ENCODE peak calls at places on chromosome 15, in seven cellular contexts. One of them, this sample, is unnamed.

GRCh38 chr15:90988249-90988648 is 6.1 kb downstream of the PRC1 start:
- DNase-seq in HS-27A: no peak
- DNase-seq in AG09319: no peak
- DNase-seq in iPS-NIHi11: no peak
- DNase-seq in ecto neural progenitor cell: no peak
- DNase-seq in T-helper 9 cell: no peak
- DNase-seq in HCEC 1CT: no peak
- DNase-seq in this sample: no peak

GRCh38 chr15:70356919-70357318 is 259.2 kb upstream of the TLE3 start:
- DNase-seq in AG09319: no peak
- DNase-seq in ecto neural progenitor cell: peak
- DNase-seq in iPS-NIHi11: no peak
- DNase-seq in HS-27A: no peak
- DNase-seq in T-helper 9 cell: no peak
- DNase-seq in HCEC 1CT: no peak
- DNase-seq in this sample: no peak

GRCh38 chr15:73845507-73845906 is 27.9 kb upstream of the TBC1D21 start:
- DNase-seq in T-helper 9 cell: no peak
- DNase-seq in HS-27A: no peak
- DNase-seq in HCEC 1CT: no peak
- DNase-seq in iPS-NIHi11: no peak
- DNase-seq in ecto neural progenitor cell: no peak
- DNase-seq in AG09319: no peak
- DNase-seq in this sample: no peak

GRCh38 chr15:60338810-60339209 is 59.0 kb downstream of the ANXA2 start:
- DNase-seq in iPS-NIHi11: no peak
- DNase-seq in HS-27A: no peak
- DNase-seq in HCEC 1CT: no peak
- DNase-seq in ecto neural progenitor cell: no peak
- DNase-seq in T-helper 9 cell: no peak
- DNase-seq in AG09319: no peak
- DNase-seq in this sample: no peak

GRCh38 chr15:51706347-51706746 is 25.0 kb downstream of the SCG3 start:
- DNase-seq in T-helper 9 cell: no peak
- DNase-seq in HS-27A: no peak
- DNase-seq in HCEC 1CT: peak
- DNase-seq in iPS-NIHi11: no peak
- DNase-seq in ecto neural progenitor cell: no peak
- DNase-seq in AG09319: peak
- DNase-seq in this sample: no peak

GRCh38 chr15:62769604-62770003 is 272.9 kb upstream of the TPM1 start:
- DNase-seq in ecto neural progenitor cell: no peak
- DNase-seq in HS-27A: peak
- DNase-seq in AG09319: no peak
- DNase-seq in T-helper 9 cell: no peak
- DNase-seq in iPS-NIHi11: no peak
- DNase-seq in HCEC 1CT: peak
- DNase-seq in this sample: no peak

GRCh38 chr15:66389098-66389858 is 2.6 kb downstream of the MAP2K1 start:
- DNase-seq in ecto neural progenitor cell: no peak
- DNase-seq in T-helper 9 cell: peak
- DNase-seq in HCEC 1CT: no peak
- DNase-seq in iPS-NIHi11: no peak
- DNase-seq in AG09319: no peak
- DNase-seq in HS-27A: no peak
- DNase-seq in this sample: no peak

GRCh38 chr15:67043939-67044771 is 21.2 kb upstream of the SMAD3 start:
- DNase-seq in AG09319: no peak
- DNase-seq in HCEC 1CT: peak
- DNase-seq in HS-27A: peak
- DNase-seq in iPS-NIHi11: peak
- DNase-seq in T-helper 9 cell: no peak
- DNase-seq in ecto neural progenitor cell: peak
- DNase-seq in this sample: no peak

GRCh38 chr15:45126535-45127158 is 3.0 kb downstream of the DUOXA1 start:
- DNase-seq in AG09319: no peak
- DNase-seq in HS-27A: no peak
- DNase-seq in ecto neural progenitor cell: no peak
- DNase-seq in HCEC 1CT: peak
- DNase-seq in iPS-NIHi11: no peak
- DNase-seq in T-helper 9 cell: peak
- DNase-seq in this sample: peak

GRCh38 chr15:63623231-63623969 is 26.2 kb downstream of the FBXL22 start:
- DNase-seq in ecto neural progenitor cell: no peak
- DNase-seq in HCEC 1CT: no peak
- DNase-seq in AG09319: no peak
- DNase-seq in T-helper 9 cell: no peak
- DNase-seq in iPS-NIHi11: no peak
- DNase-seq in HS-27A: no peak
- DNase-seq in this sample: no peak

GRCh38 chr15:31275331-31276262 is 51.0 kb upstream of the KLF13 start:
- DNase-seq in HCEC 1CT: no peak
- DNase-seq in ecto neural progenitor cell: peak
- DNase-seq in AG09319: no peak
- DNase-seq in HS-27A: no peak
- DNase-seq in iPS-NIHi11: no peak
- DNase-seq in T-helper 9 cell: no peak
- DNase-seq in this sample: peak

GRCh38 chr15:31488437-31489204 is 162.0 kb downstream of the KLF13 start:
- DNase-seq in AG09319: peak
- DNase-seq in HCEC 1CT: peak
- DNase-seq in HS-27A: peak
- DNase-seq in ecto neural progenitor cell: peak
- DNase-seq in iPS-NIHi11: peak
- DNase-seq in T-helper 9 cell: no peak
- DNase-seq in this sample: peak

GRCh38 chr15:64151727-64152506 is at the start of gene SNX22:
- DNase-seq in HS-27A: no peak
- DNase-seq in iPS-NIHi11: peak
- DNase-seq in AG09319: no peak
- DNase-seq in ecto neural progenitor cell: peak
- DNase-seq in HCEC 1CT: no peak
- DNase-seq in T-helper 9 cell: peak
- DNase-seq in this sample: no peak

GRCh38 chr15:31498756-31499155 is 172.1 kb downstream of the KLF13 start:
- DNase-seq in iPS-NIHi11: no peak
- DNase-seq in HCEC 1CT: no peak
- DNase-seq in HS-27A: no peak
- DNase-seq in ecto neural progenitor cell: no peak
- DNase-seq in AG09319: no peak
- DNase-seq in T-helper 9 cell: no peak
- DNase-seq in this sample: no peak

GRCh38 chr15:40055576-40056293 is 16.8 kb upstream of the SRP14 start:
- DNase-seq in HCEC 1CT: no peak
- DNase-seq in iPS-NIHi11: no peak
- DNase-seq in AG09319: no peak
- DNase-seq in T-helper 9 cell: no peak
- DNase-seq in ecto neural progenitor cell: no peak
- DNase-seq in HS-27A: no peak
- DNase-seq in this sample: no peak

GRCh38 chr15:30023798-30024295 is 58.9 kb upstream of the GOLGA8J start:
- DNase-seq in HCEC 1CT: no peak
- DNase-seq in T-helper 9 cell: no peak
- DNase-seq in ecto neural progenitor cell: no peak
- DNase-seq in AG09319: no peak
- DNase-seq in HS-27A: peak
- DNase-seq in iPS-NIHi11: no peak
- DNase-seq in this sample: no peak

GRCh38 chr15:50168778-50169411 is 13.1 kb upstream of the SLC27A2 start:
- DNase-seq in HS-27A: no peak
- DNase-seq in AG09319: no peak
- DNase-seq in iPS-NIHi11: no peak
- DNase-seq in T-helper 9 cell: no peak
- DNase-seq in ecto neural progenitor cell: no peak
- DNase-seq in HCEC 1CT: no peak
- DNase-seq in this sample: no peak

GRCh38 chr15:56815247-56815646 is 81.9 kb upstream of the ZNF280D start:
- DNase-seq in iPS-NIHi11: no peak
- DNase-seq in ecto neural progenitor cell: no peak
- DNase-seq in AG09319: no peak
- DNase-seq in HS-27A: no peak
- DNase-seq in T-helper 9 cell: no peak
- DNase-seq in HCEC 1CT: no peak
- DNase-seq in this sample: no peak

GRCh38 chr15:73927003-73927475 is 777 bp downstream of the LOXL1 start:
- DNase-seq in ecto neural progenitor cell: peak
- DNase-seq in T-helper 9 cell: peak
- DNase-seq in HCEC 1CT: no peak
- DNase-seq in iPS-NIHi11: peak
- DNase-seq in HS-27A: no peak
- DNase-seq in AG09319: no peak
- DNase-seq in this sample: peak

GRCh38 chr15:90063733-90064247 is 38.5 kb downstream of the IDH2 start:
- DNase-seq in ecto neural progenitor cell: no peak
- DNase-seq in HCEC 1CT: no peak
- DNase-seq in AG09319: no peak
- DNase-seq in T-helper 9 cell: no peak
- DNase-seq in HS-27A: no peak
- DNase-seq in iPS-NIHi11: no peak
- DNase-seq in this sample: peak

GRCh38 chr15:34122771-34123183 is 20.9 kb downstream of the PGBD4 start:
- DNase-seq in HCEC 1CT: peak
- DNase-seq in T-helper 9 cell: no peak
- DNase-seq in ecto neural progenitor cell: no peak
- DNase-seq in AG09319: no peak
- DNase-seq in HS-27A: no peak
- DNase-seq in iPS-NIHi11: no peak
- DNase-seq in this sample: no peak

This sample was measured in head of caudate nucleus.